ENCODE peak calls at places on chromosomes 5 and 9, in five cellular contexts. N is A549, L is HepG2, K is K562, I is GM12878. Q is an unnamed sample.
A peak's percentile ranks its signal among the peaks of the same experiment; 100 is the strongest.

GRCh38 chr5:133455681-133456080 is 156.7 kb downstream of the FSTL4 start:
- DNase-seq in N (no peak), L (no peak), K (no peak), I (no peak), Q (no peak)

GRCh38 chr9:35611230-35611797 is 6.3 kb downstream of the TESK1 start:
- DNase-seq in N (peak; percentile 64), L (peak; percentile 17), K (peak; percentile 43), I (no peak), Q (no peak)

GRCh38 chr5:83471405-83472212 is at the start of gene VCAN:
- DNase-seq in N (peak; percentile 40), L (no peak), K (peak; percentile 12), I (no peak), Q (no peak)

GRCh38 chr9:19999491-20000057 is 210.7 kb upstream of the SLC24A2 start:
- DNase-seq in N (no peak), L (no peak), K (no peak), I (peak; percentile 92), Q (no peak)

GRCh38 chr5:3325811-3326568 is 269.6 kb upstream of the IRX1 start:
- DNase-seq in N (no peak), L (no peak), K (no peak), I (no peak), Q (no peak)

GRCh38 chr9:137853392-137853995 is 24.1 kb upstream of the CACNA1B start:
- DNase-seq in N (no peak), L (no peak), K (no peak), I (no peak), Q (no peak)

GRCh38 chr9:37390759-37391158 is 31.7 kb upstream of the GRHPR start:
- DNase-seq in N (no peak), L (peak; percentile 30), K (peak; percentile 80), I (peak; percentile 89), Q (peak; percentile 70)

GRCh38 chr5:79857692-79858091 is 133.4 kb downstream of the MTX3 start:
- DNase-seq in N (no peak), L (no peak), K (no peak), I (no peak), Q (no peak)

GRCh38 chr5:179827684-179828083 is 7.0 kb downstream of the SQSTM1 start:
- DNase-seq in N (peak; percentile 50), L (no peak), K (no peak), I (no peak), Q (no peak)

GRCh38 chr5:29550523-29550922 is 1643.0 kb upstream of the CDH6 start:
- DNase-seq in N (no peak), L (no peak), K (no peak), I (no peak), Q (no peak)

GRCh38 chr5:171981847-171982246 is 24.6 kb downstream of the FBXW11 start:
- DNase-seq in N (no peak), L (no peak), K (no peak), I (no peak), Q (no peak)

GRCh38 chr5:145483211-145483610 is 351.9 kb downstream of the PRELID2 start:
- DNase-seq in N (no peak), L (no peak), K (no peak), I (no peak), Q (no peak)

GRCh38 chr9:99579964-99580363 is 241.7 kb upstream of the NR4A3 start:
- DNase-seq in N (no peak), L (no peak), K (no peak), I (no peak), Q (no peak)

GRCh38 chr9:16364347-16364746 is 506.1 kb downstream of the BNC2 start:
- DNase-seq in N (no peak), L (no peak), K (no peak), I (no peak), Q (no peak)

GRCh38 chr9:107665057-107665456 is 175.5 kb upstream of the KLF4 start:
- DNase-seq in N (no peak), L (no peak), K (no peak), I (no peak), Q (no peak)

GRCh38 chr9:911003-911402 is 65.5 kb upstream of the DMRT3 start:
- DNase-seq in N (no peak), L (peak; percentile 9), K (no peak), I (no peak), Q (no peak)

GRCh38 chr5:61768692-61769281 is 436.7 kb downstream of the ZSWIM6 start:
- DNase-seq in N (peak; percentile 69), L (peak; percentile 70), K (peak; percentile 56), I (no peak), Q (peak; percentile 23)

GRCh38 chr9:70470050-70471015 is 55.9 kb upstream of the KLF9 start:
- DNase-seq in N (no peak), L (peak; percentile 90), K (no peak), I (no peak), Q (no peak)

GRCh38 chr5:176663566-176663965 is 16.3 kb downstream of the TSPAN17 start:
- DNase-seq in N (no peak), L (no peak), K (no peak), I (no peak), Q (no peak)

GRCh38 chr5:143499480-143500114 is 96.1 kb upstream of the NR3C1 start:
- DNase-seq in N (no peak), L (no peak), K (no peak), I (no peak), Q (no peak)

GRCh38 chr5:169195601-169196000 is 105.3 kb downstream of the SLIT3 start:
- DNase-seq in N (no peak), L (no peak), K (no peak), I (no peak), Q (no peak)

GRCh38 chr9:121450241-121450640 is 49.4 kb downstream of the GGTA1 start:
- DNase-seq in N (no peak), L (no peak), K (no peak), I (no peak), Q (no peak)

GRCh38 chr5:156621719-156622118 is 228.4 kb upstream of the PPP1R2B start:
- DNase-seq in N (no peak), L (no peak), K (no peak), I (no peak), Q (no peak)

GRCh38 chr9:96564217-96564616 is 55.4 kb downstream of the CDC14B start:
- DNase-seq in N (no peak), L (peak; percentile 14), K (no peak), I (no peak), Q (no peak)

GRCh38 chr5:120405291-120405864 is 58.7 kb upstream of the PRR16 start:
- DNase-seq in N (no peak), L (no peak), K (no peak), I (no peak), Q (no peak)

GRCh38 chr9:30677256-30677655 is 1707.2 kb upstream of the ACO1 start:
- DNase-seq in N (no peak), L (no peak), K (no peak), I (no peak), Q (no peak)

GRCh38 chr5:38922199-38922598 is 76.4 kb downstream of the OSMR start:
- DNase-seq in N (peak; percentile 73), L (peak; percentile 29), K (peak; percentile 75), I (no peak), Q (no peak)

DNA sequence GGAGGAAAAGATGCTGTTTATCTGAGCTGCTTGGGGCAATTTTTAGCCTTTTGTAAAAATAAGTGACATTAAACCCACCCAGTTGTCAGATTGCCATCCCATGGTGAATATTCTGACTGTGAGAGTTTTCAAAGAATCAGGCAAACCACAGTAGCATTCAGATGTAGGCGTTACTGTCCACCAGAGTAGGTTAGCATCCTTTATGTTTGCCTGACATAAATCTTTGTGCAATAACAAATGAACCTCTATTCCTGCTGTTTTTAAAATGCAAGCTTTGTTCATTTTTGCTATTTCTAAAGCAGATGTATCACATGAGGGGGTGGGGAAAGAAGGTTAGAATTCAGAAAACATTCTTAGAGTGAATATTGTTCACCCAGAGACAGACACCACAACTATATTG is 427.8 kb downstream of the CDH9 start:
- DNase-seq in N (no peak), L (no peak), K (no peak), I (no peak), Q (no peak)
- TF ChIP-seq KDM1A in N (no peak), L (no peak), K (no peak), I (no peak), Q (no peak)

DNA sequence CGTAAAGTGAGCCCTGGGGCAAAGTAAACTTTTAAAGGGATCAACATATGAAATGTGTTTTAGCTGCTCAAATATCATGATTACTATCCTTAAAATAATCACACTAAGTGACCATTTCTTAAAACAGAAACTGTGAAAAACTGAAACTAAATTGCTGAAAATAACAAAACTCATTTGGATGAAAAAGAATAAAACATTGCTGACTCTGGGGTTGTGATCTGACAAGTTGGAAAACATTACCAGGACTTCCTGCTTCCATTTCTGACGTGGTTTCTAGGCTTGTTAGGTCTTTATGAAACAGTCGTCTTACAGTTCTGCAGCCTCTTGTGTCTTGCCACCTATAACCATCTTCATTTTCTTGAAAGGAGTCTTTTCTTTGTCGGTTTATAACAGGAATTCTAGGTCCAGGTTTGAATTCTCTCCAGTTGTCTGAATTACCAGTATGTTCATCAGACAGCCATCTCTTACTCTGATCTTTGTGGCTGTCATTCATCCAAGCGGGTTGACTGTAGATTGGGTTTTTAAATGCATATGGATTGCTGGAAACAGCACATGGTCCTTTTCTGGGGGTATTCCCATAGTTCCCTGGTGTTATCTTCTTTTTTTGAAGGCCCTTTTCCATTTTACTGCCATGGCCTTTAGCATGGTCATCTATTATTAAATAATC is 1.6 kb downstream of the TUT7 start:
- DNase-seq in N (no peak), L (no peak), K (peak; percentile 15), I (no peak), Q (no peak)
- TF ChIP-seq KDM1A in N (no peak), L (no peak), K (no peak), I (no peak), Q (no peak)

GRCh38 chr9:134710271-134710540 is 68.6 kb downstream of the COL5A1 start:
- DNase-seq in N (no peak), L (no peak), K (no peak), I (no peak), Q (no peak)

GRCh38 chr9:134707731-134708671 is 66.4 kb downstream of the COL5A1 start:
- DNase-seq in N (no peak), L (no peak), K (no peak), I (no peak), Q (no peak)

GRCh38 chr9:134710912-134711311 is 69.3 kb downstream of the COL5A1 start:
- DNase-seq in N (no peak), L (no peak), K (no peak), I (no peak), Q (no peak)

GRCh38 chr9:134708672-134709038 is 67.1 kb downstream of the COL5A1 start:
- DNase-seq in N (no peak), L (no peak), K (no peak), I (no peak), Q (no peak)

GRCh38 chr9:134709512-134710270 is 68.1 kb downstream of the COL5A1 start:
- DNase-seq in N (no peak), L (no peak), K (no peak), I (no peak), Q (no peak)
- TF ChIP-seq KDM1A in N (no peak), L (no peak), K (no peak), I (no peak), Q (no peak)

GRCh38 chr5:170773031-170773985 is 10.2 kb upstream of the GABRP start:
- DNase-seq in N (no peak), L (no peak), K (no peak), I (no peak), Q (no peak)
- TF ChIP-seq KDM1A in N (no peak), L (no peak), K (no peak), I (no peak), Q (no peak)

GRCh38 chr9:136545966-136546696 is at the start of gene NOTCH1:
- DNase-seq in N (peak; percentile 85), L (peak; percentile 30), K (peak; percentile 87), I (peak; percentile 80), Q (no peak)
- TF ChIP-seq KDM1A in N (no peak), L (no peak), K (no peak), I (no peak), Q (no peak)

GRCh38 chr5:138258704-138259285 is 15.6 kb downstream of the GFRA3 start:
- DNase-seq in N (no peak), L (no peak), K (no peak), I (no peak), Q (no peak)
- TF ChIP-seq KDM1A in N (no peak), L (no peak), K (no peak), I (no peak), Q (no peak)

Q was measured in H1.